ENCODE peak calls at places on chromosome 19, in eight cellular contexts. R, O, Y, N, U, A, X and J are unnamed samples.

GRCh38 chr19:39497850-39498261 is 891 bp upstream of the DLL3 start:
- DNase-seq in N (no peak), O (peak), X (peak), U (peak), Y (peak), R (peak), A (peak), J (no peak)

GRCh38 chr19:16902545-16902944 is 13.7 kb downstream of the F2RL3 start:
- DNase-seq in A (no peak), O (no peak), U (no peak), R (no peak), Y (no peak), N (no peak), X (no peak), J (no peak)

GRCh38 chr19:36113895-36114762 is 546 bp downstream of the POLR2I start:
- DNase-seq in U (peak), X (no peak), O (peak), Y (peak), R (peak), A (peak), N (no peak), J (peak)

GRCh38 chr19:8517551-8518442 is 3.8 kb upstream of the ZNF414 start:
- DNase-seq in A (peak), U (no peak), X (no peak), R (no peak), N (no peak), O (no peak), Y (no peak), J (no peak)

GRCh38 chr19:13103961-13104847 is 1.5 kb upstream of the LYL1 start:
- DNase-seq in U (no peak), A (no peak), O (peak), Y (no peak), N (no peak), R (peak), X (no peak), J (no peak)

GRCh38 chr19:30145467-30145866 is 203.4 kb downstream of the URI1 start:
- DNase-seq in R (no peak), U (no peak), Y (no peak), O (no peak), X (no peak), A (no peak), N (peak), J (no peak)

GRCh38 chr19:7941895-7942596 is 1.4 kb downstream of the TIMM44 start:
- DNase-seq in R (no peak), N (no peak), X (no peak), A (no peak), O (no peak), U (no peak), Y (no peak), J (no peak)

GRCh38 chr19:39003188-39003587 is 27.6 kb upstream of the FBXO17 start:
- DNase-seq in O (no peak), R (no peak), X (no peak), Y (no peak), A (no peak), U (no peak), N (no peak), J (no peak)

GRCh38 chr19:17037966-17038500 is 11.4 kb upstream of the CPAMD8 start:
- DNase-seq in Y (no peak), O (no peak), N (no peak), U (peak), X (no peak), A (no peak), R (no peak), J (no peak)

GRCh38 chr19:1287622-1288527 is 2.2 kb downstream of the EFNA2 start:
- DNase-seq in A (no peak), U (no peak), Y (no peak), R (no peak), O (peak), X (no peak), N (no peak), J (no peak)

GRCh38 chr19:32631381-32631780 is 43.6 kb downstream of the ANKRD27 start:
- DNase-seq in Y (no peak), R (no peak), U (no peak), N (no peak), X (no peak), O (no peak), A (no peak), J (no peak)

GRCh38 chr19:43318796-43319314 is 34.6 kb upstream of the CD177 start:
- DNase-seq in A (no peak), N (no peak), U (peak), R (no peak), X (no peak), Y (no peak), O (no peak), J (no peak)

GRCh38 chr19:39325778-39326680 is 5.4 kb upstream of the LRFN1 start:
- DNase-seq in R (no peak), N (no peak), U (peak), O (no peak), Y (no peak), A (peak), X (no peak), J (peak)

GRCh38 chr19:4710281-4710600 is 13.4 kb downstream of the DPP9 start:
- DNase-seq in N (no peak), A (no peak), Y (no peak), X (no peak), U (no peak), R (no peak), O (no peak), J (no peak)

GRCh38 chr19:12187625-12188024 is 24.7 kb downstream of the ZNF136 start:
- DNase-seq in O (no peak), N (no peak), A (no peak), X (no peak), U (no peak), R (no peak), Y (no peak), J (no peak)

GRCh38 chr19:46351241-46352041 is 4.6 kb downstream of the PPP5C start:
- DNase-seq in X (no peak), A (peak), O (no peak), U (peak), R (peak), Y (no peak), N (no peak), J (peak)

GRCh38 chr19:38745316-38745715 is 1.0 kb upstream of the CAPN12 start:
- DNase-seq in O (no peak), R (no peak), U (no peak), N (peak), A (no peak), X (no peak), Y (no peak), J (no peak)

GRCh38 chr19:6274756-6275155 is 5.0 kb downstream of the MLLT1 start:
- DNase-seq in N (no peak), X (no peak), A (no peak), Y (no peak), U (peak), O (no peak), R (no peak), J (no peak)

GRCh38 chr19:32652893-32653625 is 21.9 kb downstream of the ANKRD27 start:
- DNase-seq in A (peak), O (no peak), X (no peak), Y (no peak), N (no peak), R (peak), U (no peak), J (peak)

GRCh38 chr19:46378268-46378667 is 31.4 kb downstream of the PPP5C start:
- DNase-seq in X (no peak), O (no peak), N (no peak), U (peak), Y (no peak), A (peak), R (no peak), J (peak)

GRCh38 chr19:16034180-16034579 is 42.1 kb upstream of the TPM4 start:
- DNase-seq in R (no peak), O (no peak), A (no peak), U (no peak), N (no peak), X (no peak), Y (no peak), J (no peak)